ENCODE peak calls at places on chromosomes 1 and 21, in seven cellular contexts. O is mesendoderm, G is GM06990, R is midbrain, K is neural crest cell, J is adipocyte, M is HT1080. V is an unnamed sample.

GRCh38 chr21:44510508-44511218 is 29.3 kb downstream of the KRTAP10-1 start:
- DNase-seq in O (peak; percentile 74), G (peak; percentile 64), R (peak; percentile 14), K (peak; percentile 60), J (peak; percentile 55), M (peak; percentile 15), V (peak; percentile 36)

GRCh38 chr1:87787551-87787950 is 458.9 kb downstream of the LMO4 start:
- DNase-seq in O (peak; percentile 63), G (no peak), R (no peak), K (no peak), J (no peak), M (peak; percentile 53), V (no peak)

GRCh38 chr1:44994306-44994898 is 8.0 kb upstream of the EIF2B3 start:
- DNase-seq in O (no peak), G (no peak), R (no peak), K (no peak), J (no peak), M (no peak), V (no peak)

GRCh38 chr1:218284377-218284916 is 646 bp upstream of the RRP15 start:
- DNase-seq in O (no peak), G (no peak), R (no peak), K (no peak), J (no peak), M (no peak), V (no peak)

GRCh38 chr1:218666263-218666662 is 321.1 kb downstream of the TGFB2 start:
- DNase-seq in O (no peak), G (no peak), R (no peak), K (no peak), J (no peak), M (no peak), V (no peak)

GRCh38 chr1:27119270-27119618 is 35.7 kb downstream of the SLC9A1 start:
- DNase-seq in O (no peak), G (no peak), R (no peak), K (no peak), J (peak; percentile 80), M (no peak), V (no peak)

GRCh38 chr1:232880354-232880753 is 70.1 kb upstream of the NTPCR start:
- DNase-seq in O (peak; percentile 72), G (no peak), R (peak; percentile 34), K (peak; percentile 39), J (peak; percentile 54), M (peak; percentile 31), V (peak; percentile 18)

GRCh38 chr21:34807146-34807880 is 138.5 kb downstream of the CLIC6 start:
- DNase-seq in O (peak; percentile 87), G (peak; percentile 40), R (no peak), K (no peak), J (peak; percentile 74), M (peak; percentile 98), V (no peak)

GRCh38 chr1:147494998-147495580 is 46.2 kb upstream of the BCL9 start:
- DNase-seq in O (peak; percentile 84), G (no peak), R (peak; percentile 64), K (peak; percentile 55), J (peak; percentile 94), M (peak; percentile 38), V (peak; percentile 85)

GRCh38 chr21:42699196-42699595 is 45.8 kb downstream of the PDE9A start:
- DNase-seq in O (no peak), G (no peak), R (no peak), K (no peak), J (no peak), M (no peak), V (no peak)

GRCh38 chr1:207672525-207673130 is 27.7 kb downstream of the CR1L start:
- DNase-seq in O (peak; percentile 85), G (no peak), R (no peak), K (no peak), J (peak; percentile 48), M (no peak), V (peak; percentile 23)

GRCh38 chr1:161956097-161956496 is 67.6 kb downstream of the OLFML2B start:
- DNase-seq in O (no peak), G (no peak), R (no peak), K (no peak), J (peak; percentile 91), M (peak; percentile 30), V (no peak)

GRCh38 chr1:24992124-24992760 is 62.2 kb upstream of the RUNX3 start:
- DNase-seq in O (no peak), G (no peak), R (no peak), K (no peak), J (no peak), M (no peak), V (no peak)